ENCODE peak calls at places on chromosomes 12 and 14, in six cellular contexts. One of them, this sample, is unnamed.

GRCh38 chr14:36747411-36748184 is 85.9 kb downstream of the PAX9 start:
- DNase-seq in AG09309: no peak
- DNase-seq in psoas muscle: no peak
- DNase-seq in HFF-Myc: no peak
- DNase-seq in heart left ventricle: no peak
- DNase-seq in astrocyte: no peak
- DNase-seq in this sample: peak

GRCh38 chr14:35083530-35084150 is 37.6 kb downstream of the FAM177A1 start:
- DNase-seq in AG09309: no peak
- DNase-seq in psoas muscle: no peak
- DNase-seq in HFF-Myc: no peak
- DNase-seq in heart left ventricle: no peak
- DNase-seq in astrocyte: no peak
- DNase-seq in this sample: no peak

GRCh38 chr12:52122904-52123303 is 43.4 kb downstream of the SMIM41 start:
- DNase-seq in AG09309: no peak
- DNase-seq in psoas muscle: no peak
- DNase-seq in HFF-Myc: no peak
- DNase-seq in heart left ventricle: no peak
- DNase-seq in astrocyte: no peak
- DNase-seq in this sample: no peak

GRCh38 chr12:114848661-114849060 is 164.7 kb upstream of the TBX3 start:
- DNase-seq in AG09309: peak
- DNase-seq in psoas muscle: no peak
- DNase-seq in HFF-Myc: no peak
- DNase-seq in heart left ventricle: no peak
- DNase-seq in astrocyte: peak
- DNase-seq in this sample: peak

GRCh38 chr12:12387521-12387920 is 30.6 kb downstream of the BORCS5 start:
- DNase-seq in AG09309: peak
- DNase-seq in psoas muscle: no peak
- DNase-seq in HFF-Myc: peak
- DNase-seq in heart left ventricle: no peak
- DNase-seq in astrocyte: peak
- DNase-seq in this sample: peak

GRCh38 chr14:74948228-74949175 is 6.9 kb downstream of the PGF start:
- DNase-seq in AG09309: no peak
- DNase-seq in psoas muscle: no peak
- DNase-seq in HFF-Myc: no peak
- DNase-seq in heart left ventricle: no peak
- DNase-seq in astrocyte: no peak
- DNase-seq in this sample: no peak

GRCh38 chr12:47079894-47080724 is at the start of gene AMIGO2:
- DNase-seq in AG09309: no peak
- DNase-seq in psoas muscle: peak
- DNase-seq in HFF-Myc: no peak
- DNase-seq in heart left ventricle: peak
- DNase-seq in astrocyte: peak
- DNase-seq in this sample: peak

GRCh38 chr12:108326254-108326750 is 12.8 kb downstream of the CMKLR1 start:
- DNase-seq in AG09309: no peak
- DNase-seq in psoas muscle: no peak
- DNase-seq in HFF-Myc: no peak
- DNase-seq in heart left ventricle: no peak
- DNase-seq in astrocyte: no peak
- DNase-seq in this sample: no peak

GRCh38 chr12:57631566-57632368 is 1.2 kb downstream of the B4GALNT1 start:
- DNase-seq in AG09309: no peak
- DNase-seq in psoas muscle: no peak
- DNase-seq in HFF-Myc: no peak
- DNase-seq in heart left ventricle: no peak
- DNase-seq in astrocyte: no peak
- DNase-seq in this sample: peak

GRCh38 chr14:34501997-34502396 is 37.5 kb downstream of the EAPP start:
- DNase-seq in AG09309: no peak
- DNase-seq in psoas muscle: no peak
- DNase-seq in HFF-Myc: no peak
- DNase-seq in heart left ventricle: no peak
- DNase-seq in astrocyte: peak
- DNase-seq in this sample: peak

GRCh38 chr14:100533647-100534485 is 53.4 kb downstream of the BEGAIN start:
- DNase-seq in AG09309: no peak
- DNase-seq in psoas muscle: peak
- DNase-seq in HFF-Myc: no peak
- DNase-seq in heart left ventricle: no peak
- DNase-seq in astrocyte: no peak
- DNase-seq in this sample: no peak

GRCh38 chr14:75655235-75655634 is 5.4 kb downstream of the ERG28 start:
- DNase-seq in AG09309: no peak
- DNase-seq in psoas muscle: no peak
- DNase-seq in HFF-Myc: no peak
- DNase-seq in heart left ventricle: no peak
- DNase-seq in astrocyte: no peak
- DNase-seq in this sample: no peak

GRCh38 chr12:21945002-21945401 is 3.8 kb upstream of the ABCC9 start:
- DNase-seq in AG09309: no peak
- DNase-seq in psoas muscle: no peak
- DNase-seq in HFF-Myc: no peak
- DNase-seq in heart left ventricle: no peak
- DNase-seq in astrocyte: no peak
- DNase-seq in this sample: no peak

GRCh38 chr12:32444895-32445294 is 45.5 kb downstream of the FGD4 start:
- DNase-seq in AG09309: no peak
- DNase-seq in psoas muscle: no peak
- DNase-seq in HFF-Myc: peak
- DNase-seq in heart left ventricle: no peak
- DNase-seq in astrocyte: peak
- DNase-seq in this sample: peak

GRCh38 chr12:113310489-113310888 is 24.4 kb downstream of the SLC8B1 start:
- DNase-seq in AG09309: no peak
- DNase-seq in psoas muscle: no peak
- DNase-seq in HFF-Myc: no peak
- DNase-seq in heart left ventricle: no peak
- DNase-seq in astrocyte: no peak
- DNase-seq in this sample: no peak

GRCh38 chr12:54561164-54561563 is 11.8 kb downstream of the PDE1B start:
- DNase-seq in AG09309: no peak
- DNase-seq in psoas muscle: peak
- DNase-seq in HFF-Myc: no peak
- DNase-seq in heart left ventricle: peak
- DNase-seq in astrocyte: no peak
- DNase-seq in this sample: no peak
- H3K4me3 ChIP-seq in AG09309: no peak
- H3K4me3 ChIP-seq in psoas muscle: peak
- H3K4me3 ChIP-seq in HFF-Myc: no peak
- H3K4me3 ChIP-seq in heart left ventricle: peak
- H3K4me3 ChIP-seq in astrocyte: no peak
- H3K4me3 ChIP-seq in this sample: no peak

DNA sequence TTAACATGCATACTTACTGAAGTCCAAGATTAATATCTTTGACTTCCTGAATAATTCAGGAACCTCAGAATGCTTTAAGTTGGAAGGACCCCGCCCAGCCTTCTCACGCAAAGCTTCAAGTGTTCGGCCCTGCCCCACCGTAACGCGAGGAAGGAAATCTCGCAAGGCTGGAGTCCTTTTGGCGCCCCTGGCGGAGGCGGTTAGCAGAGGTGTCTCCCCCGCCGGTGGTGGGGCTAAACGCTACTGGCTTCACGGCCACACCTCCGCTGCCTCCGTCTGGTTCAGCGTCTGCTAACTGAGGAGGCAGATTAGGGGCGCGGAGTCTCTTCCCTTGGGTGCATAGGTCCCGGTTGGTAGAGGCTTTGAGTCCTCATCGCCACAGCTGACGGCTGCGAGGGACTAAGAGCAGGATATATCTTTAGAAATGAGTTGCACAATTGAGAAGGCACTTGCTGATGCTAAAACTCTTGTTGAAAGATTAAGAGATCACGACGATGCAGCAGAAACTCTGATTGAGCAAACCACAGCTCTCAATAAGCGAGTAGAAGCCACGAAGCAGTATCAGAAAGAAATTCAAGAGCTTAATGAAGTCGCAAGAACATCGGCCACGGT is 21.9 kb downstream of the SPATS2 start:
- DNase-seq in AG09309: no peak
- DNase-seq in psoas muscle: peak
- DNase-seq in HFF-Myc: no peak
- DNase-seq in heart left ventricle: no peak
- DNase-seq in astrocyte: no peak
- DNase-seq in this sample: no peak
- TF ChIP-seq CTCF in AG09309: no peak
- TF ChIP-seq CTCF in psoas muscle: no peak
- TF ChIP-seq CTCF in HFF-Myc: no peak
- TF ChIP-seq CTCF in heart left ventricle: no peak
- TF ChIP-seq CTCF in astrocyte: no peak
- TF ChIP-seq CTCF in this sample: no peak

GRCh38 chr14:59358774-59359173 is 106.4 kb downstream of the GPR135 start:
- DNase-seq in AG09309: no peak
- DNase-seq in psoas muscle: no peak
- DNase-seq in HFF-Myc: no peak
- DNase-seq in heart left ventricle: no peak
- DNase-seq in astrocyte: no peak
- DNase-seq in this sample: no peak

GRCh38 chr14:59356783-59357182 is 108.4 kb downstream of the GPR135 start:
- DNase-seq in AG09309: no peak
- DNase-seq in psoas muscle: no peak
- DNase-seq in HFF-Myc: no peak
- DNase-seq in heart left ventricle: no peak
- DNase-seq in astrocyte: no peak
- DNase-seq in this sample: no peak

GRCh38 chr14:59356298-59356697 is 108.9 kb downstream of the GPR135 start:
- DNase-seq in AG09309: no peak
- DNase-seq in psoas muscle: no peak
- DNase-seq in HFF-Myc: no peak
- DNase-seq in heart left ventricle: no peak
- DNase-seq in astrocyte: no peak
- DNase-seq in this sample: no peak

GRCh38 chr14:59359451-59360124 is 105.6 kb downstream of the GPR135 start:
- DNase-seq in AG09309: no peak
- DNase-seq in psoas muscle: no peak
- DNase-seq in HFF-Myc: no peak
- DNase-seq in heart left ventricle: no peak
- DNase-seq in astrocyte: peak
- DNase-seq in this sample: no peak

DNA sequence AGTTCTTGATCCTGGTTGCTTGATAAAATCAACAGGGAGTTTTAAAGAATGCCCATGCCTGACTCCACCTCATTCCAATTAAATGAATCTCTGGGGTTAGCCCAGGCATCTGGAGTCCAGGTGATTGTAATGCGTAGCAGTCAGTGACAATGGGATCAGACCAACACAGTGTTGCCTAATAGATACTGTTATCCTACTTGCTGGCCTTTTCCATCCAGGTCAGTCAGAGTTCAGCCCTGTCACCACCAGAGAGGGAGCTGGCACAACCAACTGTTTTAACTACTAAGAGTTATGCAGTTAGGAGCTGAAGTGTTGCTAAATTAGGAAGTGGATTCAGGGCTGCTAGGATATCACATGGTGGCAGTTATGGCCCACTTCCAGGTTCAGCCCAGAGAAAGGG is 107.1 kb downstream of the GPR135 start:
- DNase-seq in AG09309: peak
- DNase-seq in psoas muscle: peak
- DNase-seq in HFF-Myc: peak
- DNase-seq in heart left ventricle: peak
- DNase-seq in astrocyte: peak
- DNase-seq in this sample: peak
- H3K4me3 ChIP-seq in AG09309: no peak
- H3K4me3 ChIP-seq in psoas muscle: no peak
- H3K4me3 ChIP-seq in HFF-Myc: no peak
- H3K4me3 ChIP-seq in heart left ventricle: no peak
- H3K4me3 ChIP-seq in astrocyte: no peak
- H3K4me3 ChIP-seq in this sample: no peak

GRCh38 chr12:76690916-76691700 is 72.8 kb upstream of the ZDHHC17 start:
- DNase-seq in AG09309: no peak
- DNase-seq in psoas muscle: no peak
- DNase-seq in HFF-Myc: no peak
- DNase-seq in heart left ventricle: no peak
- DNase-seq in astrocyte: peak
- DNase-seq in this sample: peak

GRCh38 chr12:76685246-76685678 is 78.7 kb upstream of the ZDHHC17 start:
- DNase-seq in AG09309: no peak
- DNase-seq in psoas muscle: peak
- DNase-seq in HFF-Myc: no peak
- DNase-seq in heart left ventricle: peak
- DNase-seq in astrocyte: no peak
- DNase-seq in this sample: peak

GRCh38 chr12:76688001-76688400 is 75.9 kb upstream of the ZDHHC17 start:
- DNase-seq in AG09309: no peak
- DNase-seq in psoas muscle: no peak
- DNase-seq in HFF-Myc: no peak
- DNase-seq in heart left ventricle: no peak
- DNase-seq in astrocyte: peak
- DNase-seq in this sample: peak

GRCh38 chr12:76694369-76694768 is 69.5 kb upstream of the ZDHHC17 start:
- DNase-seq in AG09309: no peak
- DNase-seq in psoas muscle: peak
- DNase-seq in HFF-Myc: no peak
- DNase-seq in heart left ventricle: no peak
- DNase-seq in astrocyte: no peak
- DNase-seq in this sample: no peak

DNA sequence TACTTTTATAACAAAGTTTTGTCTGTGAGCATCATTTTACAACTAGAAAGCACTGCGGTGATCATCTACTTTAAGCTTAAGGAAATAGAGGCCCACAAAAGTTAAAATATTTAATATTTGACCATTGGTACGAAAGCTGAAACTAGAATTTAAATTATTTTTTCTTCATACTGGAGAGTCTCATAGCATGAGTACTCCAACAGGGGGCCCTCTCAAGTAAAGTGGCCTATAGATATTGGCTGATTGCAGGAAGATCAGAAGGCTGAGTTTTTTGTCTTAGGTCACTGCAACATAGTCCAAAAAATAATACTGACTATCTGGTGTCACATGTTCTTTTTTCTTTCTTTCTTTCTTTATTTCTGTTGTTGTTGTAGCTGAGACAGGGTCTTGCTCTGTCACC is 75.3 kb upstream of the ZDHHC17 start:
- DNase-seq in AG09309: no peak
- DNase-seq in psoas muscle: no peak
- DNase-seq in HFF-Myc: no peak
- DNase-seq in heart left ventricle: no peak
- DNase-seq in astrocyte: no peak
- DNase-seq in this sample: no peak
- TF ChIP-seq CTCF in AG09309: peak
- TF ChIP-seq CTCF in psoas muscle: no peak
- TF ChIP-seq CTCF in HFF-Myc: peak
- TF ChIP-seq CTCF in heart left ventricle: peak
- TF ChIP-seq CTCF in astrocyte: peak
- TF ChIP-seq CTCF in this sample: peak